ENCODE peak calls at places on chromosomes 4 and X, in five cellular contexts. R is GM12878, U is HepG2, E is H1, Q is K562. C is an unnamed sample.

GRCh38 chrX:53211391-53211978 is 13.5 kb downstream of the KDM5C start:
- DNase-seq in R (no peak), U (no peak), E (no peak), Q (no peak), C (no peak)

GRCh38 chrX:69506617-69507499 is 2.7 kb downstream of the NALF2 start:
- DNase-seq in R (no peak), U (no peak), E (no peak), Q (no peak), C (no peak)

GRCh38 chr4:141275834-141276233 is 55.1 kb downstream of the ZNF330 start:
- DNase-seq in R (no peak), U (no peak), E (no peak), Q (no peak), C (no peak)

GRCh38 chr4:52869656-52870055 is 7.5 kb downstream of the RASL11B start:
- DNase-seq in R (no peak), U (no peak), E (no peak), Q (no peak), C (no peak)

GRCh38 chrX:154298312-154298711 is 2.7 kb downstream of the TKTL1 start:
- DNase-seq in R (no peak), U (no peak), E (no peak), Q (no peak), C (no peak)

GRCh38 chrX:20414781-20415445 is 148.2 kb upstream of the RPS6KA3 start:
- DNase-seq in R (no peak), U (no peak), E (no peak), Q (no peak), C (no peak)

GRCh38 chr4:44760142-44760898 is 34.0 kb upstream of the GNPDA2 start:
- DNase-seq in R (no peak), U (peak; percentile 7), E (no peak), Q (peak; percentile 42), C (peak; percentile 19)

GRCh38 chr4:5812506-5813229 is 80.2 kb downstream of the CRMP1 start:
- DNase-seq in R (no peak), U (peak; percentile 58), E (no peak), Q (peak; percentile 75), C (peak; percentile 62)

GRCh38 chrX:109732319-109732779 is 708 bp downstream of the ACSL4 start:
- DNase-seq in R (no peak), U (no peak), E (no peak), Q (peak; percentile 50), C (no peak)

GRCh38 chrX:13845721-13846378 is 29.0 kb upstream of the GPM6B start:
- DNase-seq in R (no peak), U (no peak), E (no peak), Q (no peak), C (no peak)

GRCh38 chrX:148316446-148316845 is 184.0 kb upstream of the AFF2 start:
- DNase-seq in R (no peak), U (no peak), E (no peak), Q (no peak), C (no peak)

GRCh38 chrX:54798137-54798536 is at the start of gene ITIH6:
- DNase-seq in R (no peak), U (no peak), E (no peak), Q (no peak), C (no peak)

GRCh38 chr4:41204400-41204978 is 9.9 kb downstream of the APBB2 start:
- DNase-seq in R (no peak), U (peak; percentile 30), E (no peak), Q (no peak), C (peak; percentile 67)

GRCh38 chr4:6541789-6542188 is 33.2 kb upstream of the MAN2B2 start:
- DNase-seq in R (no peak), U (no peak), E (no peak), Q (no peak), C (no peak)

GRCh38 chr4:16830081-16830480 is 68.4 kb downstream of the LDB2 start:
- DNase-seq in R (no peak), U (no peak), E (no peak), Q (no peak), C (no peak)

GRCh38 chr4:47551682-47552081 is 66.6 kb downstream of the ATP10D start:
- DNase-seq in R (no peak), U (no peak), E (no peak), Q (no peak), C (no peak)

GRCh38 chrX:100615015-100615414 is 21.6 kb downstream of the TSPAN6 start:
- DNase-seq in R (peak; percentile 32), U (peak; percentile 57), E (no peak), Q (peak; percentile 6), C (peak; percentile 22)

GRCh38 chr4:68011684-68012083 is 48.4 kb upstream of the TMPRSS11A start:
- DNase-seq in R (no peak), U (no peak), E (no peak), Q (no peak), C (no peak)

GRCh38 chrX:48957477-48957826 is at the start of gene OTUD5:
- DNase-seq in R (no peak), U (peak; percentile 39), E (no peak), Q (peak; percentile 85), C (no peak)

GRCh38 chr4:54333657-54334056 is 104.6 kb downstream of the PDGFRA start:
- DNase-seq in R (no peak), U (no peak), E (no peak), Q (no peak), C (no peak)

GRCh38 chrX:38220024-38220935 is at the start of gene SRPX:
- DNase-seq in R (no peak), U (no peak), E (no peak), Q (peak; percentile 43), C (peak; percentile 41)

GRCh38 chrX:13369541-13370140 is 49.8 kb upstream of the ATXN3L start:
- DNase-seq in R (no peak), U (no peak), E (no peak), Q (no peak), C (no peak)

GRCh38 chr4:146398896-146399443 is 122.8 kb downstream of the SLC10A7 start:
- DNase-seq in R (no peak), U (no peak), E (no peak), Q (peak; percentile 52), C (no peak)

GRCh38 chrX:34382416-34382815 is 250.3 kb upstream of the FAM47A start:
- DNase-seq in R (no peak), U (no peak), E (no peak), Q (no peak), C (no peak)

GRCh38 chr4:3480528-3481112 is 17.5 kb downstream of the DOK7 start:
- DNase-seq in R (no peak), U (peak; percentile 66), E (peak; percentile 66), Q (peak; percentile 83), C (peak; percentile 45)

GRCh38 chr4:158172558-158173258 is at the start of gene GASK1B:
- DNase-seq in R (no peak), U (peak; percentile 81), E (no peak), Q (peak; percentile 61), C (peak; percentile 49)

GRCh38 chr4:7530932-7531639 is 96.4 kb upstream of the PSAPL1 start:
- DNase-seq in R (no peak), U (peak; percentile 53), E (no peak), Q (no peak), C (no peak)

GRCh38 chr4:104966349-104967033 is 180.2 kb upstream of the TET2 start:
- DNase-seq in R (peak; percentile 96), U (no peak), E (no peak), Q (no peak), C (no peak)

GRCh38 chr4:5341151-5341925 is 290.1 kb downstream of the STK32B start:
- DNase-seq in R (no peak), U (no peak), E (no peak), Q (no peak), C (no peak)

GRCh38 chr4:165610679-165611551 is 232.1 kb downstream of the CPE start:
- DNase-seq in R (no peak), U (no peak), E (no peak), Q (no peak), C (no peak)
- TF ChIP-seq ZNF274 in R (no peak), U (no peak), E (no peak), Q (no peak), C (no peak)

GRCh38 chr4:142530724-142531123 is 315.4 kb downstream of the INPP4B start:
- DNase-seq in R (no peak), U (no peak), E (no peak), Q (no peak), C (no peak)

GRCh38 chr4:142532054-142532453 is 314.0 kb downstream of the INPP4B start:
- DNase-seq in R (no peak), U (no peak), E (no peak), Q (no peak), C (no peak)

DNA sequence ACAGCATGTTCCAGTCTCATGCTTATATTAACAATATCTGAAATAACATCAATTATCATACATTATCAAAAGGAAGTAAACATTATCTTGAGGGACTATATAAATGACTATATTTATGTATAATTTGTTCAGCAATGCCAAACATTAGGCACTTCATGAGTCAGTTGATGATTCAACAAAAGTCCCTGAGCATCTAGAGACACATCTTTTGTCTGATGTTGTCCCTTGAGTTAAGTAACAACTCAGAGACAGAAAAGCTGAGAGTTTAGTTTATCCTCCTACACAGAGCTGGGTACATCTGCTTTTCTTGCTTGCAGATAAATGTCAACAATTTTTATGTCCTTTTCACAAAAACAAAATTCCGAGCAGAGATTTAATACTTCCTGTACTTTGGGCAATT is 311.1 kb downstream of the INPP4B start:
- DNase-seq in R (no peak), U (no peak), E (no peak), Q (no peak), C (no peak)
- TF ChIP-seq RAD21 in R (no peak), U (no peak), E (no peak), Q (no peak), C (no peak)

DNA sequence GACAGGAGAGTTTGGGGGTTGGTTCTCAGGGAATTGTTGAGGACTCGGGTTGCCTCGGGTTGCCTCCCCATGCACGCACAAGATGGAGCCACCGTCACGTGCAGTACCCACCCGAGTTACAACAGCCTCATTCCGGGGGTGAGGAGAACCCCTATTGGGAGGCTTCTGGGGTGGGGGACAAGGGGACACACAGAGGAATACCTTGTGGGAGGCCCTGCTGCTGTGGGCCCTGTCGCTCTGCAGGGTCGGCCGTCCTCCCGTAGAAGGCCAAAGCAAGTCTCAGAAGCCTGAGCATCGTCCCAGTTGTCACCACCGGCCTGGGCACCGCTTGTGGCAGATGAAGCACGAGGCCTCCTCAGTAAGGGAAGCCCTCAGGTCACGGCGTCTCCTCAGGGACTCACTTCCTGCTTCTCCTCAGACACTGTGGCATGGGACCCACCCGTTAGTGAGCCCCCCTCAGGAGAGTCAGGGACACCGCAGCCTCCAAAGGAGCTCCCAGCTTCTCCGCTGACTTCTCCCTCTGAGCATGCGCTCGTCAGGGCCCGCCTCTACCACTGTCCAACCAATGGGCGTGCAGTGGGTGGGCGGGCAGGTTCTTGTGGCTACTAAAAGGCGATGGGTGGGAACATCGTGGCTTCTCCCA is at the start of gene CT55:
- DNase-seq in R (no peak), U (no peak), E (no peak), Q (peak; percentile 91), C (no peak)
- TF ChIP-seq ZNF274 in R (no peak), U (no peak), E (no peak), Q (no peak), C (no peak)

GRCh38 chr4:122988696-122989095 is 66.3 kb upstream of the NUDT6 start:
- DNase-seq in R (no peak), U (no peak), E (no peak), Q (no peak), C (no peak)

GRCh38 chr4:122997463-122998101 is 75.2 kb upstream of the NUDT6 start:
- DNase-seq in R (no peak), U (no peak), E (no peak), Q (no peak), C (no peak)

GRCh38 chr4:122990891-122991290 is 68.5 kb upstream of the NUDT6 start:
- DNase-seq in R (no peak), U (no peak), E (no peak), Q (no peak), C (no peak)

GRCh38 chr4:122996350-122996749 is 74.0 kb upstream of the NUDT6 start:
- DNase-seq in R (no peak), U (no peak), E (no peak), Q (no peak), C (no peak)

GRCh38 chr4:122992111-122992510 is 69.7 kb upstream of the NUDT6 start:
- DNase-seq in R (no peak), U (no peak), E (no peak), Q (no peak), C (no peak)
- TF ChIP-seq RAD21 in R (no peak), U (no peak), E (no peak), Q (no peak), C (no peak)

C was measured in HCT116.